ENCODE peak calls at places on chromosomes 6 and 20, in nine cellular contexts. G is lung microvascular endothelial cell; J is NCI-H2171 treated with DMSO at 0.1 percent for 48 hours; E is stimulated activated CD4-positive, alpha-beta T cell treated with anti-CD3 and anti-CD28 coated beads, Interleukin-4, amount 100 ng/mL, for 4 hours; S is type B pancreatic cell; A is iPS DF 19.7; Y is NCI-H226; N is neural progenitor cell; T is AG04450. C is an unnamed sample.

GRCh38 chr20:43543138-43543537 is 15.7 kb upstream of the SGK2 start:
- DNase-seq in G (no peak), J (no peak), E (no peak), S (no peak), A (no peak), Y (no peak), N (no peak), T (no peak), C (no peak)

GRCh38 chr6:149289192-149289741 is 28.2 kb upstream of the TAB2 start:
- DNase-seq in G (no peak), J (no peak), E (no peak), S (no peak), A (no peak), Y (no peak), N (no peak), T (no peak), C (no peak)

GRCh38 chr6:36733300-36733699 is 35.7 kb downstream of the RAB44 start:
- DNase-seq in G (no peak), J (no peak), E (no peak), S (no peak), A (no peak), Y (no peak), N (no peak), T (no peak), C (no peak)

GRCh38 chr6:6843057-6843627 is 254.6 kb downstream of the LY86 start:
- DNase-seq in G (peak), J (no peak), E (no peak), S (no peak), A (no peak), Y (peak), N (no peak), T (no peak), C (no peak)

GRCh38 chr6:8839626-8840025 is 404.3 kb upstream of the SLC35B3 start:
- DNase-seq in G (no peak), J (no peak), E (no peak), S (no peak), A (no peak), Y (no peak), N (no peak), T (no peak), C (no peak)

GRCh38 chr20:1888796-1889463 is 6.3 kb upstream of the SIRPA start:
- DNase-seq in G (peak), J (no peak), E (no peak), S (no peak), A (no peak), Y (no peak), N (peak), T (no peak), C (no peak)

GRCh38 chr20:62607366-62608217 is 34.7 kb upstream of the SLCO4A1 start:
- DNase-seq in G (no peak), J (peak), E (no peak), S (no peak), A (no peak), Y (no peak), N (no peak), T (no peak), C (no peak)

GRCh38 chr6:1641391-1641790 is 31.7 kb downstream of the FOXC1 start:
- DNase-seq in G (no peak), J (peak), E (no peak), S (no peak), A (no peak), Y (no peak), N (no peak), T (no peak), C (no peak)

GRCh38 chr6:160348209-160348551 is at the start of gene SLC22A3:
- DNase-seq in G (no peak), J (no peak), E (no peak), S (no peak), A (no peak), Y (no peak), N (peak), T (no peak), C (no peak)

GRCh38 chr20:10376271-10377075 is 57.5 kb downstream of the MKKS start:
- DNase-seq in G (peak), J (no peak), E (no peak), S (no peak), A (no peak), Y (no peak), N (no peak), T (no peak), C (no peak)

GRCh38 chr6:42047790-42048405 is 2.4 kb upstream of the TAF8 start:
- DNase-seq in G (no peak), J (no peak), E (no peak), S (no peak), A (no peak), Y (no peak), N (peak), T (no peak), C (no peak)

GRCh38 chr6:158978752-158979151 is 21.2 kb downstream of the RSPH3 start:
- DNase-seq in G (no peak), J (no peak), E (no peak), S (no peak), A (no peak), Y (peak), N (no peak), T (no peak), C (no peak)

GRCh38 chr6:1894954-1895353 is 285.2 kb downstream of the FOXC1 start:
- DNase-seq in G (no peak), J (no peak), E (no peak), S (no peak), A (no peak), Y (peak), N (no peak), T (no peak), C (no peak)

GRCh38 chr6:111624391-111625098 is 18.9 kb upstream of the TRAF3IP2 start:
- DNase-seq in G (no peak), J (no peak), E (no peak), S (no peak), A (no peak), Y (no peak), N (no peak), T (no peak), C (no peak)

GRCh38 chr6:107736713-107737396 is 87.3 kb downstream of the SCML4 start:
- DNase-seq in G (no peak), J (no peak), E (no peak), S (no peak), A (no peak), Y (no peak), N (no peak), T (no peak), C (no peak)

GRCh38 chr6:111809264-111809663 is 64.0 kb downstream of the FYN start:
- DNase-seq in G (no peak), J (peak), E (no peak), S (no peak), A (no peak), Y (peak), N (no peak), T (no peak), C (no peak)

GRCh38 chr6:30122515-30122914 is 9.6 kb upstream of the TRIM31 start:
- DNase-seq in G (no peak), J (no peak), E (no peak), S (no peak), A (no peak), Y (no peak), N (no peak), T (no peak), C (no peak)

GRCh38 chr20:54257090-54257816 is 49.4 kb downstream of the PFDN4 start:
- DNase-seq in G (no peak), J (no peak), E (no peak), S (no peak), A (no peak), Y (peak), N (no peak), T (peak), C (no peak)

GRCh38 chr20:16459019-16459700 is 114.1 kb downstream of the KIF16B start:
- DNase-seq in G (peak), J (no peak), E (no peak), S (no peak), A (no peak), Y (peak), N (no peak), T (peak), C (no peak)

GRCh38 chr6:158603261-158604047 is 41.1 kb downstream of the DYNLT1 start:
- DNase-seq in G (no peak), J (no peak), E (no peak), S (peak), A (no peak), Y (no peak), N (no peak), T (no peak), C (no peak)

GRCh38 chr6:160321729-160322505 is 26.3 kb upstream of the SLC22A3 start:
- DNase-seq in G (no peak), J (no peak), E (no peak), S (no peak), A (no peak), Y (no peak), N (no peak), T (no peak), C (no peak)

GRCh38 chr20:52481443-52481842 is 289.9 kb upstream of the ZFP64 start:
- DNase-seq in G (peak), J (no peak), E (no peak), S (no peak), A (no peak), Y (peak), N (no peak), T (no peak), C (no peak)

GRCh38 chr6:110951986-110952794 is 6.3 kb upstream of the GTF3C6 start:
- DNase-seq in G (peak), J (no peak), E (no peak), S (no peak), A (no peak), Y (no peak), N (no peak), T (no peak), C (no peak)

GRCh38 chr6:25298508-25298834 is 19.3 kb downstream of the CARMIL1 start:
- DNase-seq in G (no peak), J (no peak), E (no peak), S (no peak), A (no peak), Y (no peak), N (no peak), T (no peak), C (no peak)

GRCh38 chr6:115091461-115091860 is 748.6 kb upstream of the HS3ST5 start:
- DNase-seq in G (no peak), J (no peak), E (no peak), S (no peak), A (no peak), Y (peak), N (no peak), T (no peak), C (no peak)

GRCh38 chr6:67591910-67592309 is 1043.2 kb upstream of the ADGRB3 start:
- DNase-seq in G (no peak), J (no peak), E (no peak), S (no peak), A (no peak), Y (no peak), N (no peak), T (no peak), C (no peak)

GRCh38 chr20:53872561-53873248 is 197.7 kb downstream of the BCAS1 start:
- DNase-seq in G (no peak), J (peak), E (peak), S (no peak), A (no peak), Y (no peak), N (no peak), T (no peak), C (no peak)

GRCh38 chr6:127120109-127120786 is 1.8 kb downstream of the RSPO3 start:
- DNase-seq in G (no peak), J (no peak), E (no peak), S (peak), A (no peak), Y (no peak), N (peak), T (no peak), C (no peak)

GRCh38 chr6:36933102-36933501 is 21.4 kb upstream of the PI16 start:
- DNase-seq in G (peak), J (no peak), E (no peak), S (no peak), A (no peak), Y (peak), N (no peak), T (no peak), C (no peak)

GRCh38 chr20:20014659-20015058 is 2.5 kb upstream of the NAA20 start:
- DNase-seq in G (peak), J (no peak), E (no peak), S (no peak), A (no peak), Y (no peak), N (no peak), T (no peak), C (no peak)

GRCh38 chr20:8790442-8791074 is 278.3 kb upstream of the PLCB4 start:
- DNase-seq in G (peak), J (peak), E (no peak), S (no peak), A (no peak), Y (peak), N (peak), T (peak), C (no peak)

GRCh38 chr20:49602370-49603208 is 34.7 kb upstream of the PTGIS start:
- DNase-seq in G (no peak), J (no peak), E (no peak), S (no peak), A (no peak), Y (no peak), N (no peak), T (no peak), C (no peak)

GRCh38 chr6:31729979-31730630 is 1.0 kb upstream of the DDAH2 start:
- DNase-seq in G (peak), J (peak), E (peak), S (peak), A (no peak), Y (peak), N (peak), T (peak), C (peak)

GRCh38 chr6:89433637-89434499 is 916 bp downstream of the ANKRD6 start:
- DNase-seq in G (no peak), J (no peak), E (peak), S (no peak), A (no peak), Y (no peak), N (peak), T (no peak), C (peak)

GRCh38 chr6:27892596-27893058 is 19.6 kb downstream of the OR2B2 start:
- DNase-seq in G (no peak), J (no peak), E (no peak), S (no peak), A (no peak), Y (no peak), N (no peak), T (no peak), C (no peak)

GRCh38 chr20:32132911-32133549 is 23.5 kb downstream of the TM9SF4 start:
- DNase-seq in G (no peak), J (no peak), E (no peak), S (no peak), A (no peak), Y (no peak), N (no peak), T (no peak), C (no peak)

GRCh38 chr20:22918286-22918983 is 116.7 kb upstream of the SSTR4 start:
- DNase-seq in G (peak), J (no peak), E (no peak), S (no peak), A (no peak), Y (no peak), N (no peak), T (no peak), C (no peak)

GRCh38 chr6:89208551-89208950 is 8.6 kb downstream of the GABRR1 start:
- DNase-seq in G (no peak), J (peak), E (no peak), S (no peak), A (no peak), Y (no peak), N (no peak), T (no peak), C (no peak)